ENCODE peak calls at places on chromosomes 2 and 18, in six cellular contexts. D is heart left ventricle; F is GM23248; M is mammary epithelial cell; Q is CD8-positive, alpha-beta memory T cell; U is astrocyte. C is an unnamed sample.

GRCh38 chr2:122831644-122832043 is 1076.2 kb downstream of the TSN start:
- DNase-seq in D (no peak), F (peak; percentile 16), M (peak; percentile 35), Q (no peak), U (no peak), C (no peak)

GRCh38 chr18:44098551-44099098 is 582.1 kb upstream of the SETBP1 start:
- DNase-seq in D (no peak), F (peak; percentile 71), M (peak; percentile 56), Q (no peak), U (peak; percentile 31), C (no peak)

GRCh38 chr2:5465859-5466258 is 226.3 kb upstream of the SOX11 start:
- DNase-seq in D (no peak), F (no peak), M (no peak), Q (no peak), U (no peak), C (no peak)

GRCh38 chr2:65475000-65475399 is 42.6 kb upstream of the SPRED2 start:
- DNase-seq in D (no peak), F (no peak), M (no peak), Q (no peak), U (no peak), C (no peak)

GRCh38 chr2:200077210-200077650 is 121.8 kb downstream of the MAIP1 start:
- DNase-seq in D (no peak), F (peak; percentile 48), M (peak; percentile 20), Q (no peak), U (peak; percentile 72), C (no peak)

GRCh38 chr18:40607741-40608140 is 1347.3 kb upstream of the PIK3C3 start:
- DNase-seq in D (no peak), F (no peak), M (no peak), Q (no peak), U (no peak), C (no peak)

GRCh38 chr18:57561728-57562423 is 24.6 kb downstream of the FECH start:
- DNase-seq in D (no peak), F (peak; percentile 59), M (peak; percentile 19), Q (peak; percentile 28), U (peak; percentile 20), C (no peak)

GRCh38 chr2:186255823-186256222 is 230.2 kb upstream of the ZC3H15 start:
- DNase-seq in D (no peak), F (no peak), M (no peak), Q (no peak), U (no peak), C (no peak)

GRCh38 chr2:3488768-3489448 is 30.4 kb downstream of the ADI1 start:
- DNase-seq in D (no peak), F (no peak), M (no peak), Q (no peak), U (no peak), C (no peak)

GRCh38 chr2:237603718-237604362 is 13.3 kb upstream of the RAB17 start:
- DNase-seq in D (peak; percentile 63), F (peak; percentile 63), M (no peak), Q (peak; percentile 68), U (peak; percentile 60), C (peak; percentile 66)

GRCh38 chr2:59590802-59591201 is 962.7 kb downstream of the BCL11A start:
- DNase-seq in D (no peak), F (no peak), M (no peak), Q (no peak), U (no peak), C (no peak)

GRCh38 chr2:213545964-213546363 is 261.7 kb downstream of the SPAG16 start:
- DNase-seq in D (no peak), F (no peak), M (no peak), Q (no peak), U (no peak), C (no peak)

GRCh38 chr2:137838255-137839092 is 125.8 kb upstream of the HNMT start:
- DNase-seq in D (no peak), F (peak; percentile 73), M (peak; percentile 29), Q (peak; percentile 21), U (peak; percentile 24), C (no peak)

GRCh38 chr18:75375341-75375740 is 52.2 kb downstream of the SMIM21 start:
- DNase-seq in D (no peak), F (no peak), M (no peak), Q (no peak), U (no peak), C (no peak)

GRCh38 chr2:66431840-66432511 is 2.9 kb upstream of the MEIS1 start:
- DNase-seq in D (no peak), F (no peak), M (no peak), Q (no peak), U (no peak), C (no peak)

GRCh38 chr2:25692143-25692542 is 18.8 kb upstream of the DTNB start:
- DNase-seq in D (peak; percentile 28), F (no peak), M (peak; percentile 62), Q (no peak), U (no peak), C (no peak)

GRCh38 chr18:53909668-53910067 is 314.8 kb downstream of the MBD2 start:
- DNase-seq in D (no peak), F (peak; percentile 48), M (peak; percentile 11), Q (no peak), U (no peak), C (no peak)

GRCh38 chr2:119197529-119198266 is 25.9 kb upstream of the STEAP3 start:
- DNase-seq in D (no peak), F (no peak), M (no peak), Q (no peak), U (peak; percentile 30), C (no peak)

GRCh38 chr2:54009549-54009948 is 38.8 kb upstream of the PSME4 start:
- DNase-seq in D (no peak), F (no peak), M (no peak), Q (no peak), U (no peak), C (no peak)

GRCh38 chr2:66445781-66446177 is 10.9 kb downstream of the MEIS1 start:
- DNase-seq in D (peak; percentile 39), F (peak; percentile 58), M (no peak), Q (no peak), U (no peak), C (peak; percentile 53)

GRCh38 chr2:39845460-39846146 is 66.5 kb upstream of the THUMPD2 start:
- DNase-seq in D (no peak), F (peak; percentile 44), M (peak; percentile 93), Q (no peak), U (peak; percentile 66), C (no peak)

GRCh38 chr2:216606551-216607527 is 26.4 kb upstream of the IGFBP2 start:
- DNase-seq in D (no peak), F (no peak), M (no peak), Q (peak; percentile 12), U (no peak), C (no peak)

GRCh38 chr2:32947484-32948143 is 861 bp downstream of the LTBP1 start:
- DNase-seq in D (peak; percentile 34), F (peak; percentile 54), M (peak; percentile 41), Q (peak; percentile 8), U (peak; percentile 50), C (peak; percentile 53)

GRCh38 chr2:24919977-24920812 is at the start of gene ADCY3:
- DNase-seq in D (peak; percentile 56), F (peak; percentile 78), M (peak; percentile 23), Q (peak; percentile 61), U (no peak), C (peak; percentile 89)

GRCh38 chr2:79630060-79630459 is 117.2 kb downstream of the CTNNA2 start:
- DNase-seq in D (no peak), F (peak; percentile 10), M (no peak), Q (no peak), U (peak; percentile 36), C (no peak)

GRCh38 chr18:51153659-51154371 is 43.7 kb downstream of the MEX3C start:
- DNase-seq in D (no peak), F (no peak), M (no peak), Q (peak; percentile 54), U (no peak), C (no peak)
- H3K27ac ChIP-seq in D (no peak overlapping the region), F (no peak overlapping the region), M (no peak overlapping the region), Q (peak overlapping the region; percentile 26), U (no peak overlapping the region), C (no peak overlapping the region)

DNA sequence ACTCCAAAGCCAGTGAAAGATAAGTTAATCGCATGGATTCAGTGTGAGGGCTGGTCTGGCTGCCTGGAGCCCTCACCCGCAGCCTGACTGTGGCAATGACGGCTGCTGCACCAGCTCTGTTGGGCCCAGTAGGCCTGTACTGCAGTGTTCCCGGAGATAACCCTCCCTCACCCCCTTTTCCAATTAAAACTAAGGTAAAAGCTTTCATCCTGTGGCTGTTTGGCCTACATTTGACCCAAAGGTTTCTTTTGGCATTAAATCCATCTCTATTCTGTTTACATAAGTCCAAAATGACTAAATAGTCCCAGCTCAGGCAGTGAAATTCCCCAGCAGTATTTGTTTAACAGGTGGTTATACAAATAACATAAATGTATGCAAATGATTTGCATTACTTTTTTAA is 77.8 kb downstream of the ZNF532 start:
- DNase-seq in D (no peak), F (no peak), M (peak; percentile 8), Q (no peak), U (peak; percentile 29), C (no peak)
- H3K27ac ChIP-seq in D (no peak overlapping the region), F (no peak overlapping the region), M (no peak overlapping the region), Q (no peak overlapping the region), U (no peak overlapping the region), C (peak overlapping the region; percentile 64)

GRCh38 chr2:241999184-241999583 is 129.7 kb downstream of the RTP5 start:
- DNase-seq in D (no peak), F (no peak), M (no peak), Q (no peak), U (no peak), C (no peak)

GRCh38 chr2:241994556-241995213 is 125.2 kb downstream of the RTP5 start:
- DNase-seq in D (no peak), F (no peak), M (no peak), Q (no peak), U (no peak), C (no peak)

GRCh38 chr2:241996100-241996499 is 126.6 kb downstream of the RTP5 start:
- DNase-seq in D (no peak), F (no peak), M (no peak), Q (no peak), U (no peak), C (no peak)

GRCh38 chr2:241994086-241994485 is 124.6 kb downstream of the RTP5 start:
- DNase-seq in D (no peak), F (no peak), M (no peak), Q (no peak), U (no peak), C (no peak)

GRCh38 chr2:241997017-241997416 is 127.5 kb downstream of the RTP5 start:
- DNase-seq in D (no peak), F (no peak), M (no peak), Q (no peak), U (no peak), C (no peak)
- H3K27ac ChIP-seq in D (no peak overlapping the region), F (no peak overlapping the region), M (no peak overlapping the region), Q (no peak overlapping the region), U (no peak overlapping the region), C (no peak overlapping the region)

DNA sequence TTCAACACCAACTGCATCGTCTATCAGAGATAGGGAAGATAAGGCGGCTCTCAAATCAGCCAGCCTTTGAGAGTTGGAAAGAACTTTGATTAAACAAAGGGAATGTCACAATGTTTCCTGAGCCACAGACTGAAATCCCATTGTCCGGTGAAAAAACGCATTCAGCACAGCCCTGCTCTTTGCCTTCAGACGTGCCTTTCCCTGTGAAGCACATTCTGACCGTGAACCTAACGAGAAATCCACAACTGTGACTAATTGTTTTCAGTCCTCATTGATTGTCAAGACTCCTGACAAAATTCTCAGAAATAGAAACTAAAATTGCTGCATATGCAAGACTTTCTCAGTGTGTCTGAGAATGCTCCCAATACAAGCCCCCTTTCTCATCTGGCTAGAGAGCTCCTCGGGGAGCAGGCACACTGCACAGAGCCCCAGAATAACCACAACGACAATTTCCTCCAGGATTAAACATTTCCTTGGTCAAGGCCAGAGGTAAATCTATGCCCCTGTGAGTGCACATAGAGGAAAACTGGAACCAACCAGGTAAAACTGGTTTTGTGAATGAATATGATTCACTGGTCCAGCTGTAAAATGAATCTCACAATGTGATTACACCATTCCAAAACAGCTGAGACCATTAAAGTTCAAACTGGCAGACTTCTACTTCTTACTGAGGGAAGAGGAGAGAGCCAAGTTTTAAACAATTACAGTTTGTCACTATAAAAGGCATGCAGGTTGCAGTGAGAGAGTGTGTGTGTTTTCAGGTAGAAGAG is 561.9 kb upstream of the ID2 start:
- DNase-seq in D (no peak), F (peak; percentile 63), M (peak; percentile 83), Q (no peak), U (peak; percentile 66), C (no peak)
- H3K27ac ChIP-seq in D (peak overlapping the region; percentile 55), F (peak overlapping the region; percentile 64), M (peak overlapping the region; percentile 51), Q (no peak overlapping the region), U (peak overlapping the region; percentile 19), C (no peak overlapping the region)